ENCODE peak calls at places on chromosomes 6 and 20, in nine cellular contexts. M is lower leg skin, B is uterus, R is GM12892, T is IMR-90, L is HepG2, D is breast epithelium, V is NB4, W is prostate gland. Y is an unnamed sample.

GRCh38 chr6:162728177-162728571 is 400 bp downstream of the PACRG start:
- DNase-seq in R (no peak), B (peak), T (no peak), L (no peak), W (peak), V (peak), D (no peak), M (no peak), Y (no peak)

GRCh38 chr20:31713312-31714049 is 9.2 kb downstream of the BCL2L1 start:
- DNase-seq in W (no peak), M (peak), D (no peak), B (peak), V (no peak), T (peak), R (no peak), L (peak), Y (peak)

GRCh38 chr6:56911847-56912246 is 43.1 kb upstream of the BEND6 start:
- DNase-seq in W (no peak), R (no peak), V (no peak), D (no peak), T (peak), L (no peak), B (no peak), M (no peak), Y (no peak)

GRCh38 chr6:7050911-7051779 is 56.6 kb upstream of the RREB1 start:
- DNase-seq in W (peak), V (peak), M (peak), D (peak), L (no peak), T (peak), B (peak), R (peak), Y (no peak)

GRCh38 chr20:57779401-57780003 is 69.7 kb upstream of the PMEPA1 start:
- DNase-seq in D (no peak), W (peak), L (no peak), T (no peak), M (peak), R (no peak), B (no peak), V (no peak), Y (peak)

GRCh38 chr6:146028250-146028789 is 542 bp upstream of the GRM1 start:
- DNase-seq in M (peak), V (peak), T (peak), D (no peak), R (no peak), B (peak), L (peak), W (peak), Y (peak)

GRCh38 chr6:142300302-142300701 is 1.5 kb upstream of the ADGRG6 start:
- DNase-seq in M (no peak), V (no peak), B (no peak), W (no peak), D (no peak), R (no peak), T (no peak), L (no peak), Y (no peak)

GRCh38 chr6:157813757-157814455 is 9.1 kb upstream of the SNX9 start:
- DNase-seq in R (no peak), B (no peak), D (no peak), M (no peak), L (no peak), W (no peak), T (peak), V (no peak), Y (no peak)

GRCh38 chr6:88605271-88605670 is 358.1 kb downstream of the RNGTT start:
- DNase-seq in L (no peak), V (no peak), M (no peak), D (no peak), B (no peak), R (no peak), W (no peak), T (no peak), Y (no peak)

GRCh38 chr20:43821795-43822194 is 92.9 kb upstream of the TOX2 start:
- DNase-seq in V (peak), B (no peak), D (no peak), L (no peak), W (peak), T (no peak), M (no peak), R (no peak), Y (no peak)

GRCh38 chr6:74113901-74114300 is 417.9 kb downstream of the CD109 start:
- DNase-seq in T (peak), D (no peak), M (no peak), W (no peak), B (no peak), R (no peak), V (no peak), L (no peak), Y (no peak)

GRCh38 chr6:130215526-130215925 is 7.2 kb downstream of the SAMD3 start:
- DNase-seq in D (no peak), V (peak), L (no peak), R (no peak), M (no peak), W (no peak), T (no peak), B (no peak), Y (no peak)

GRCh38 chr6:154402081-154402780 is 45.6 kb upstream of the IPCEF1 start:
- DNase-seq in L (no peak), D (no peak), W (no peak), M (peak), R (no peak), V (no peak), T (peak), B (no peak), Y (no peak)

GRCh38 chr6:147001621-147002020 is 202.6 kb upstream of the STXBP5 start:
- DNase-seq in D (no peak), B (no peak), V (no peak), R (no peak), T (no peak), M (no peak), L (no peak), W (no peak), Y (no peak)

GRCh38 chr20:57427239-57428127 is 36.3 kb downstream of the RBM38 start:
- DNase-seq in B (no peak), W (no peak), L (no peak), M (no peak), V (no peak), D (no peak), T (no peak), R (no peak), Y (no peak)

GRCh38 chr6:154392561-154392960 is 36.0 kb upstream of the IPCEF1 start:
- DNase-seq in W (no peak), T (no peak), B (no peak), D (no peak), R (no peak), L (no peak), M (no peak), V (no peak), Y (no peak)

GRCh38 chr20:35772563-35773058 is 796 bp downstream of the PHF20 start:
- DNase-seq in D (no peak), V (peak), L (no peak), W (no peak), T (no peak), B (no peak), M (no peak), R (no peak), Y (no peak)

GRCh38 chr20:35771367-35771688 is 487 bp upstream of the PHF20 start:
- DNase-seq in V (no peak), M (no peak), D (no peak), T (no peak), W (no peak), B (no peak), R (no peak), L (no peak), Y (no peak)

GRCh38 chr20:35771689-35772562 is at the start of gene PHF20:
- DNase-seq in W (peak), B (peak), L (peak), D (peak), V (peak), T (peak), R (peak), M (peak), Y (peak)

GRCh38 chr20:35766843-35767242 is 5.0 kb upstream of the PHF20 start:
- DNase-seq in W (no peak), T (no peak), L (no peak), R (no peak), M (no peak), V (no peak), B (no peak), D (no peak), Y (no peak)

DNA sequence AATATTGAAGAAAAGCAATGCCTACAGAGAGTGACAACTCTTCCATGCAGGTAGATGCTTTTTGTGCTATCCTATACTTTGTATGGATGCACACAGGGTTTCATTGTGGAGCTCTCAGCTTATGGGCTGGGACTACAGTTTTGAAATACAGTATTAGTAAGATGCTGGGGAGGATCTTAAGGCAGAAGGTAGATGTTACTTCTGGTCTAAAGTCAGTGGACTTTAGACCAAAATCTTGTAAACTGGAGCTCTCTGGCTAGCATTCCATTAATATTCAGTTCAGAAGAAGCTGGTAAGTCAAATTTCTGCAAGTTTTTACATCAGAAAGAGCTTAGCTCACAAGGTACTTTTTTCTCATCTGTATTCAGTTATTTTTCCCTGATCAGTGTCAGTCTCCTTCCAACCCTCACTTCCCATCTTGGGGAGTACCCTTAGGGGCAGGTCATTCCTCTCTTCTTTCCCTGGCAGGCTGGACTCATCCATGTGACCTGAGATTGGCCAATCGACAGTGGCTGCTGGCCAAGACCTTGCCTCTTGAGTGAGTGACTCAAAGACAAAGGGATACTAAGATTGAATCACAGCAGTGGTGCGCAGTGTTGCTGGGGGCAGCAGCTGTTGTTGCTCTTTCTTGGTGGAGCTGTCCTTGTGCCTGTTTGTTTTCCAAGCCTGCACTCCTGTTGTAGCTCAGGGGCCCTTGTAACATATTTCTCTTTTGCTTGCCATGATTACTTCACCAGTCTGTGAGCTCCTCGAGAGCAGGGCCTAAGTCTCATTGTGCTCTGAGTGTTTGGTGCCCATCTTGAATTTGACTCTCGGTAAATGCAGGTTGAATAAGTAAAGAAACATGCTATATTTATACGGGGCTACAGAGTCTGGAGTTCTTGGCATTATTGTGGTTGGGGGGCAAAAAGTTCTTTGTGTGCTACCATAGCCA is 2.8 kb upstream of the PHF20 start:
- DNase-seq in R (no peak), W (peak), L (peak), B (peak), M (peak), T (peak), D (peak), V (peak), Y (peak)
- TF ChIP-seq POLR2A in R (peak), W (no peak), L (peak), B (peak), M (no peak), T (peak), D (peak), V (no peak), Y (peak)

GRCh38 chr6:44220913-44221290 is 2.5 kb upstream of the SLC29A1 start:
- DNase-seq in L (no peak), M (no peak), D (no peak), T (no peak), R (no peak), W (no peak), B (no peak), V (no peak), Y (no peak)

GRCh38 chr6:44221291-44221960 is 2.0 kb upstream of the SLC29A1 start:
- DNase-seq in R (peak), D (peak), L (peak), B (peak), T (peak), V (peak), W (peak), M (peak), Y (peak)

GRCh38 chr6:44217332-44218143 is 812 bp downstream of the MYMX start:
- DNase-seq in M (no peak), T (peak), V (no peak), D (no peak), B (no peak), W (no peak), L (no peak), R (no peak), Y (no peak)

GRCh38 chr6:44219815-44220784 is 3.3 kb upstream of the SLC29A1 start:
- DNase-seq in T (no peak), M (no peak), D (no peak), B (no peak), V (peak), R (no peak), W (no peak), L (no peak), Y (no peak)

GRCh38 chr6:44219053-44219814 is 2.5 kb downstream of the MYMX start:
- DNase-seq in M (peak), R (peak), T (peak), W (peak), B (peak), V (peak), L (peak), D (peak), Y (peak)
- TF ChIP-seq POLR2A in M (no peak), R (peak), T (no peak), W (peak), B (peak), V (peak), L (no peak), D (peak), Y (peak)

GRCh38 chr6:158868122-158868480 is 48.9 kb upstream of the EZR start:
- DNase-seq in D (no peak), M (peak), V (no peak), R (no peak), B (no peak), W (no peak), L (no peak), T (no peak), Y (no peak)

GRCh38 chr6:158869604-158870417 is 50.6 kb upstream of the EZR start:
- DNase-seq in R (peak), V (peak), M (peak), D (peak), T (peak), L (no peak), W (peak), B (peak), Y (peak)

GRCh38 chr6:158870418-158870957 is 51.3 kb upstream of the EZR start:
- DNase-seq in L (no peak), R (no peak), D (no peak), M (no peak), B (no peak), T (no peak), V (no peak), W (no peak), Y (no peak)

GRCh38 chr6:158867381-158868121 is 48.4 kb upstream of the EZR start:
- DNase-seq in D (no peak), L (no peak), T (no peak), B (no peak), R (no peak), V (no peak), M (peak), W (no peak), Y (peak)

DNA sequence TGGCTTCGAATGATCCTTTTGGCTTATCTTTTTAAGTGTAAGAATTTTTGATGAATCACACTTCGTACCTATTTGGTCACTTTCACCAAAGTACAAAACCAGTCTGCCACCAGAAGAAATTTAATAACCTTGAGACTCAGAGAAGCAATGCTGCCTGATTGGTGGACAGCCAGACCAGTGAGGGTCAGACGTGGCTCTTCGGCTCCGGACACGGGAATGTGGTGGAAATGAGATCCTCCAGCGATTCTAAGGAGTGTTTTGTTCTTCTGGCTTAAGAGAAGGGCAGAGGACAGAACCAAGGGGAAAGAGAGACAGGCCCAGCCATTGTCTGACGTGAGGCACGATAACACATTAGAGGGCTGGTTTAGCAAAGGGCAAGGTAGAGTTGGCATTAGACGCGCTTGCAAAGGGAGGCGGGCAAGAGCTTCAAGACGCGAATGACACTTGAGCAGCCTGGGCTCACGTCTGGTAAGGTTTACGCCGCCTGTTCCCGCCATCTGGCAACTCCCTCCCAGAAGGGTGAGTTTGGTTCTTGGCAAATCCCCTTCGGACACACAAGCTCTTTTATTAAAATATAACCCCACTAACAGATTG is 49.9 kb upstream of the EZR start:
- DNase-seq in B (no peak), V (no peak), L (no peak), W (peak), T (no peak), M (peak), R (no peak), D (no peak), Y (peak)
- TF ChIP-seq POLR2A in B (no peak), V (no peak), L (no peak), W (peak), T (no peak), M (no peak), R (peak), D (no peak), Y (no peak)

DNA sequence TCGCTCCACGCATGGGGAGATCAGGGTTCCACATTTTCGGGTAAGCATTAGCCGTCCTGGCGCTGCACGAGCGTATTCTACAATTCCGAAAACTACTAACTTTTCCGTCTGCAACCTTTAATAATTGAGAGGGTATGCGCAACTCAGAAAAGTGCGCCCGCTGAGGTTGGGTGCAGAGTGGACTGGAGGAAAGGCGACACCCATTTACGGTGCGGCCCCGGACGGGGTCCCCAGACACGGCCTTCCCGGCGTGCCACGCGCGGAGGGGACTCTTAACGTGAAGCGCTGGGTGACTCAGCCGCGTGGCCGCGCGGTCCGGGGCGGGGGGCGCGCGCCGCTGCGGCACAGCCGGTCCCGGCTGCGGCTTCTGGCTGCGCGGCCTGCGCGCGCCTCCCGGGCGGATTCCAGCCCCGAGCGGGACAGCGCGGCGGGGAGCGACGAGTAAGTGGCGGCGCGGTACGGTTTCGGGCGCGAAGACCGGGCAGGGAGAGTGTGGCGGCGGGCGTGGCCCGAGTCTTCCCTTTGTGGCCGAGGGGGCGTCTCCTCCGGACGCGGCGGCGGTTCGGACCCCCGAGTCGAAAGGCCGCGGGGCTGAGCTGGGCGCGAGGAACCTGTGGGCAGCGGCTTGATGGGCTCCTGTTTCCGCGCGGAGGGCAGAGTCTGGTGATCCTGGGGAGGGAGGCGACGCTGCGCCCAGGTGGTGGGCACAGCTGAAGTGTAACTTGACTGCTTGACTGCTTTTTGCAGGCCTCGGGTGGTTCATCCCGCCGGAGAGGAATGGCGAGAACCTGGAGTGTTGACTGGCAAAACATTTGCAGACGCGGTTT is at the start of the genes KCTD20 and PXT1:
- DNase-seq in L (peak), B (peak), W (peak), R (peak), V (peak), M (peak), T (peak), D (peak), Y (peak)
- TF ChIP-seq POLR2A in L (peak), B (peak), W (peak), R (peak), V (peak), M (no peak), T (peak), D (no peak), Y (peak)

DNA sequence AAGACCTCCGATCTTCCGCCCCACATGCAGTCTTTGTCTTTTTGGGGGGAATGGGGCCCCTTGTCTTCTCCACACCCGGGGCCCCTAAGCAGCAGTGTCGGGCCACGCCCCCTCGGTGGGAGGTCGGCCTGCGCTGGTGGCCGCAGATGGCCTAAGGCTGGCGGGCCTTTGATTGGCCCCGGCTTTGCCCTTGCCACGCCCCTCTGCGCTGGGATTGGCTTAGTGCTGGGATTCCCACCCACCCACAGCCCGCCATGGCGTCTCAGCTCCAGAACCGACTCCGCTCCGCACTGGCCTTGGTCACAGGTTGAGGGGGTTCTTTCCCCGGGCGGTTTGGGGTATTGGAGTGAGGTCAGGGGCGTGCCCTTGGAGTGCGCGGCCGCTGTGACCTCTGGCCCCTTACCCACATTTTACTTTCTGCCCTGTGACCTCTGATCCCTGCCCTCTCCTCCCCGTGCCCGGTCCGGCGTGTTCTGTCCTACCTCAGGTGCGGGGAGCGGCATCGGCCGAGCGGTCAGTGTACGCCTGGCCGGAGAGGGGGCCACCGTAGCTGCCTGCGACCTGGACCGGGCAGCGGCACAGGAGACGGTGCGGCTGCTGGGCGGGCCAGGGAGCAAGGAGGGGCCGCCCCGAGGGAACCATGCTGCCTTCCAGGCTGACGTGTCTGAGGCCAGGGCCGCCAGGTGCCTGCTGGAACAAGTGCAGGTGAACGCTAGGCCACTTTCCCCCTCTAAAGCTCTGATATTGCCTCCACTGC is at the start of gene HSD17B8:
- DNase-seq in W (peak), T (peak), M (peak), V (no peak), B (peak), R (peak), L (peak), D (peak), Y (peak)
- TF ChIP-seq POLR2A in W (peak), T (peak), M (no peak), V (no peak), B (no peak), R (peak), L (peak), D (no peak), Y (peak)

DNA sequence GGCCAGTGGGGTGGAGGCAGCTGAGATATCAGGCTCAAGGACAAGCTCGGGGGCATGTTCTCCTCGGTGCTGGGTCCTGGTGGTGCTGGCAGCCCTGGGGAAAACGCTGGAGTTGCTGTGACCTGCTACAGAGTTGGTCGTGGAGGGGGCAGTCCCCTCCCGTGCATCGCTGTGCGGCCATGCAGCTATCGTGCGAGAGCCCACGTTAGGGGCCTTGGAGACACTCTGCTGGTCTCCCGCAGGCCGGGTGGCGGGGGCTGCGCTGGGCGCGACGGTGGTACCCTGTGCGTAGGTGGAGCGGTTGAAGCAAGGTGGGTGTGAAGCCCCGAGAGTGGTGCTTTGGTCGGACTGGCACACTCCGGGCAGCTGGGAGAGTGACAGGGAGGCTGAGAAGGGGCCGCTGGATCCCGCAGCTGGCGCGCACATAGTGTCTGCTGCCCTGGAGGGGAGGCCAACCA is 12.0 kb downstream of the LRRN4 start:
- DNase-seq in T (no peak), L (no peak), D (no peak), M (no peak), B (no peak), W (no peak), R (no peak), V (no peak), Y (no peak)
- TF ChIP-seq POLR2A in T (no peak), L (no peak), D (no peak), M (no peak), B (no peak), W (no peak), R (no peak), V (no peak), Y (no peak)